ENCODE peak calls at places on chromosomes 6 and 20, in four cellular contexts. One of them, this sample, is unnamed.
A peak's percentile ranks its signal among the peaks of the same experiment; 100 is the strongest.

GRCh38 chr20:62208805-62209755 is 11.0 kb downstream of the HRH3 start:
- DNase-seq in activated B cell treated with CpG ODN at 0.5 μM for 24 hours: no peak
- DNase-seq in uterus: no peak
- DNase-seq in SK-N-SH: peak; percentile 42
- DNase-seq in this sample: no peak

GRCh38 chr6:84696181-84696580 is 68.2 kb downstream of the TBX18 start:
- DNase-seq in activated B cell treated with CpG ODN at 0.5 μM for 24 hours: no peak
- DNase-seq in uterus: no peak
- DNase-seq in SK-N-SH: no peak
- DNase-seq in this sample: no peak

GRCh38 chr6:1764584-1764983 is 154.9 kb downstream of the FOXC1 start:
- DNase-seq in activated B cell treated with CpG ODN at 0.5 μM for 24 hours: no peak
- DNase-seq in uterus: no peak
- DNase-seq in SK-N-SH: no peak
- DNase-seq in this sample: no peak

GRCh38 chr20:24971702-24972101 is 20.8 kb downstream of the APMAP start:
- DNase-seq in activated B cell treated with CpG ODN at 0.5 μM for 24 hours: no peak
- DNase-seq in uterus: no peak
- DNase-seq in SK-N-SH: no peak
- DNase-seq in this sample: no peak

GRCh38 chr6:134938896-134939295 is 11.0 kb downstream of the ALDH8A1 start:
- DNase-seq in activated B cell treated with CpG ODN at 0.5 μM for 24 hours: no peak
- DNase-seq in uterus: no peak
- DNase-seq in SK-N-SH: no peak
- DNase-seq in this sample: peak; percentile 38

GRCh38 chr6:156395276-156395675 is 381.9 kb upstream of the ARID1B start:
- DNase-seq in activated B cell treated with CpG ODN at 0.5 μM for 24 hours: no peak
- DNase-seq in uterus: no peak
- DNase-seq in SK-N-SH: no peak
- DNase-seq in this sample: peak; percentile 44

GRCh38 chr20:58693226-58694006 is 816 bp downstream of the NPEPL1 start:
- DNase-seq in activated B cell treated with CpG ODN at 0.5 μM for 24 hours: peak; percentile 38
- DNase-seq in uterus: no peak
- DNase-seq in SK-N-SH: no peak
- DNase-seq in this sample: no peak

GRCh38 chr20:10357974-10358373 is 76.0 kb downstream of the MKKS start:
- DNase-seq in activated B cell treated with CpG ODN at 0.5 μM for 24 hours: no peak
- DNase-seq in uterus: no peak
- DNase-seq in SK-N-SH: peak; percentile 10
- DNase-seq in this sample: no peak

GRCh38 chr6:107690864-107691661 is 133.1 kb downstream of the SCML4 start:
- DNase-seq in activated B cell treated with CpG ODN at 0.5 μM for 24 hours: no peak
- DNase-seq in uterus: peak; percentile 73
- DNase-seq in SK-N-SH: no peak
- DNase-seq in this sample: no peak

GRCh38 chr6:39776581-39776980 is 15.6 kb upstream of the DAAM2 start:
- DNase-seq in activated B cell treated with CpG ODN at 0.5 μM for 24 hours: no peak
- DNase-seq in uterus: no peak
- DNase-seq in SK-N-SH: no peak
- DNase-seq in this sample: no peak

GRCh38 chr6:137197684-137198645 is 21.2 kb downstream of the IFNGR1 start:
- DNase-seq in activated B cell treated with CpG ODN at 0.5 μM for 24 hours: no peak
- DNase-seq in uterus: no peak
- DNase-seq in SK-N-SH: no peak
- DNase-seq in this sample: no peak

GRCh38 chr6:44699851-44700250 is 312.3 kb downstream of the CDC5L start:
- DNase-seq in activated B cell treated with CpG ODN at 0.5 μM for 24 hours: no peak
- DNase-seq in uterus: no peak
- DNase-seq in SK-N-SH: no peak
- DNase-seq in this sample: no peak

GRCh38 chr20:59771506-59772372 is 161.7 kb downstream of the SYCP2 start:
- DNase-seq in activated B cell treated with CpG ODN at 0.5 μM for 24 hours: no peak
- DNase-seq in uterus: no peak
- DNase-seq in SK-N-SH: no peak
- DNase-seq in this sample: no peak

GRCh38 chr6:166084951-166085350 is 82.7 kb downstream of the TBXT start:
- DNase-seq in activated B cell treated with CpG ODN at 0.5 μM for 24 hours: no peak
- DNase-seq in uterus: no peak
- DNase-seq in SK-N-SH: no peak
- DNase-seq in this sample: no peak

GRCh38 chr20:5947276-5947675 is 3.1 kb downstream of the TRMT6 start:
- DNase-seq in activated B cell treated with CpG ODN at 0.5 μM for 24 hours: no peak
- DNase-seq in uterus: no peak
- DNase-seq in SK-N-SH: no peak
- DNase-seq in this sample: no peak

GRCh38 chr20:37072293-37073196 is 23.3 kb downstream of the RBL1 start:
- DNase-seq in activated B cell treated with CpG ODN at 0.5 μM for 24 hours: no peak
- DNase-seq in uterus: no peak
- DNase-seq in SK-N-SH: no peak
- DNase-seq in this sample: no peak

GRCh38 chr20:61189534-61189933 is 62.5 kb upstream of the CDH4 start:
- DNase-seq in activated B cell treated with CpG ODN at 0.5 μM for 24 hours: no peak
- DNase-seq in uterus: no peak
- DNase-seq in SK-N-SH: no peak
- DNase-seq in this sample: no peak

GRCh38 chr6:129748212-129748900 is 38.4 kb upstream of the ARHGAP18 start:
- DNase-seq in activated B cell treated with CpG ODN at 0.5 μM for 24 hours: no peak
- DNase-seq in uterus: peak; percentile 58
- DNase-seq in SK-N-SH: no peak
- DNase-seq in this sample: peak; percentile 50

GRCh38 chr20:23162887-23163286 is 76.8 kb upstream of the CD93 start:
- DNase-seq in activated B cell treated with CpG ODN at 0.5 μM for 24 hours: no peak
- DNase-seq in uterus: no peak
- DNase-seq in SK-N-SH: no peak
- DNase-seq in this sample: no peak

GRCh38 chr6:109714611-109715010 is 23.5 kb downstream of the FIG4 start:
- DNase-seq in activated B cell treated with CpG ODN at 0.5 μM for 24 hours: no peak
- DNase-seq in uterus: no peak
- DNase-seq in SK-N-SH: peak; percentile 35
- DNase-seq in this sample: no peak

GRCh38 chr20:45311589-45312211 is 3.6 kb upstream of the MATN4 start:
- DNase-seq in activated B cell treated with CpG ODN at 0.5 μM for 24 hours: peak; percentile 58
- DNase-seq in uterus: peak; percentile 28
- DNase-seq in SK-N-SH: peak; percentile 75
- DNase-seq in this sample: peak; percentile 88

GRCh38 chr6:144742779-144743178 is 457.6 kb downstream of the UTRN start:
- DNase-seq in activated B cell treated with CpG ODN at 0.5 μM for 24 hours: no peak
- DNase-seq in uterus: no peak
- DNase-seq in SK-N-SH: no peak
- DNase-seq in this sample: no peak

GRCh38 chr6:31585531-31585930 is 546 bp upstream of the LST1 start:
- DNase-seq in activated B cell treated with CpG ODN at 0.5 μM for 24 hours: no peak
- DNase-seq in uterus: no peak
- DNase-seq in SK-N-SH: no peak
- DNase-seq in this sample: peak; percentile 41

GRCh38 chr20:17823382-17824144 is 123.8 kb downstream of the BANF2 start:
- DNase-seq in activated B cell treated with CpG ODN at 0.5 μM for 24 hours: no peak
- DNase-seq in uterus: no peak
- DNase-seq in SK-N-SH: no peak
- DNase-seq in this sample: no peak

GRCh38 chr6:148836751-148837150 is 89.9 kb downstream of the UST start:
- DNase-seq in activated B cell treated with CpG ODN at 0.5 μM for 24 hours: no peak
- DNase-seq in uterus: no peak
- DNase-seq in SK-N-SH: no peak
- DNase-seq in this sample: no peak

GRCh38 chr6:106894978-106895702 is 79.4 kb downstream of the CD24 start:
- DNase-seq in activated B cell treated with CpG ODN at 0.5 μM for 24 hours: no peak
- DNase-seq in uterus: no peak
- DNase-seq in SK-N-SH: no peak
- DNase-seq in this sample: no peak

GRCh38 chr6:18388942-18389341 is 1.8 kb downstream of the RNF144B start:
- DNase-seq in activated B cell treated with CpG ODN at 0.5 μM for 24 hours: no peak
- DNase-seq in uterus: no peak
- DNase-seq in SK-N-SH: no peak
- DNase-seq in this sample: no peak

GRCh38 chr6:33126101-33126714 is 50.4 kb downstream of the HLA-DPB1 start:
- DNase-seq in activated B cell treated with CpG ODN at 0.5 μM for 24 hours: peak; percentile 59
- DNase-seq in uterus: peak; percentile 51
- DNase-seq in SK-N-SH: peak; percentile 51
- DNase-seq in this sample: peak; percentile 68

GRCh38 chr20:37821691-37822655 is 81.0 kb upstream of the VSTM2L start:
- DNase-seq in activated B cell treated with CpG ODN at 0.5 μM for 24 hours: no peak
- DNase-seq in uterus: no peak
- DNase-seq in SK-N-SH: no peak
- DNase-seq in this sample: no peak

GRCh38 chr6:97085772-97086171 is 161.2 kb downstream of the KLHL32 start:
- DNase-seq in activated B cell treated with CpG ODN at 0.5 μM for 24 hours: no peak
- DNase-seq in uterus: no peak
- DNase-seq in SK-N-SH: no peak
- DNase-seq in this sample: no peak

GRCh38 chr6:13380761-13381160 is 52.4 kb upstream of the TBC1D7 start:
- DNase-seq in activated B cell treated with CpG ODN at 0.5 μM for 24 hours: no peak
- DNase-seq in uterus: no peak
- DNase-seq in SK-N-SH: no peak
- DNase-seq in this sample: no peak

GRCh38 chr6:13378669-13379590 is 50.6 kb upstream of the TBC1D7 start:
- DNase-seq in activated B cell treated with CpG ODN at 0.5 μM for 24 hours: no peak
- DNase-seq in uterus: no peak
- DNase-seq in SK-N-SH: no peak
- DNase-seq in this sample: no peak

GRCh38 chr6:13384506-13384905 is 56.2 kb upstream of the TBC1D7 start:
- DNase-seq in activated B cell treated with CpG ODN at 0.5 μM for 24 hours: no peak
- DNase-seq in uterus: no peak
- DNase-seq in SK-N-SH: no peak
- DNase-seq in this sample: no peak

GRCh38 chr6:13384966-13385365 is 56.6 kb upstream of the TBC1D7 start:
- DNase-seq in activated B cell treated with CpG ODN at 0.5 μM for 24 hours: no peak
- DNase-seq in uterus: no peak
- DNase-seq in SK-N-SH: peak; percentile 66
- DNase-seq in this sample: no peak

GRCh38 chr6:13383280-13384163 is 55.2 kb upstream of the TBC1D7 start:
- DNase-seq in activated B cell treated with CpG ODN at 0.5 μM for 24 hours: no peak
- DNase-seq in uterus: no peak
- DNase-seq in SK-N-SH: no peak
- DNase-seq in this sample: peak; percentile 75
- TF ChIP-seq CTCF in activated B cell treated with CpG ODN at 0.5 μM for 24 hours: no peak
- TF ChIP-seq CTCF in uterus: no peak
- TF ChIP-seq CTCF in SK-N-SH: no peak
- TF ChIP-seq CTCF in this sample: peak; percentile 38

GRCh38 chr6:5004373-5005037 is 668 bp upstream of the RPP40 start:
- DNase-seq in activated B cell treated with CpG ODN at 0.5 μM for 24 hours: no peak
- DNase-seq in uterus: no peak
- DNase-seq in SK-N-SH: no peak
- DNase-seq in this sample: no peak

GRCh38 chr6:5006182-5006581 is 2.3 kb upstream of the RPP40 start:
- DNase-seq in activated B cell treated with CpG ODN at 0.5 μM for 24 hours: no peak
- DNase-seq in uterus: no peak
- DNase-seq in SK-N-SH: no peak
- DNase-seq in this sample: no peak

GRCh38 chr6:4999586-4999985 is 4.3 kb downstream of the RPP40 start:
- DNase-seq in activated B cell treated with CpG ODN at 0.5 μM for 24 hours: no peak
- DNase-seq in uterus: no peak
- DNase-seq in SK-N-SH: no peak
- DNase-seq in this sample: no peak

GRCh38 chr6:5007531-5007930 is 3.7 kb upstream of the RPP40 start:
- DNase-seq in activated B cell treated with CpG ODN at 0.5 μM for 24 hours: no peak
- DNase-seq in uterus: no peak
- DNase-seq in SK-N-SH: no peak
- DNase-seq in this sample: no peak

GRCh38 chr6:5003604-5004372 is at the start of gene RPP40:
- DNase-seq in activated B cell treated with CpG ODN at 0.5 μM for 24 hours: peak; percentile 98
- DNase-seq in uterus: peak; percentile 97
- DNase-seq in SK-N-SH: peak; percentile 96
- DNase-seq in this sample: peak; percentile 95
- TF ChIP-seq CTCF in activated B cell treated with CpG ODN at 0.5 μM for 24 hours: no peak
- TF ChIP-seq CTCF in uterus: peak; percentile 98
- TF ChIP-seq CTCF in SK-N-SH: peak; percentile 82
- TF ChIP-seq CTCF in this sample: peak; percentile 78

GRCh38 chr6:138757131-138757530 is 16.4 kb upstream of the CCDC28A start:
- DNase-seq in activated B cell treated with CpG ODN at 0.5 μM for 24 hours: no peak
- DNase-seq in uterus: no peak
- DNase-seq in SK-N-SH: no peak
- DNase-seq in this sample: no peak

DNA sequence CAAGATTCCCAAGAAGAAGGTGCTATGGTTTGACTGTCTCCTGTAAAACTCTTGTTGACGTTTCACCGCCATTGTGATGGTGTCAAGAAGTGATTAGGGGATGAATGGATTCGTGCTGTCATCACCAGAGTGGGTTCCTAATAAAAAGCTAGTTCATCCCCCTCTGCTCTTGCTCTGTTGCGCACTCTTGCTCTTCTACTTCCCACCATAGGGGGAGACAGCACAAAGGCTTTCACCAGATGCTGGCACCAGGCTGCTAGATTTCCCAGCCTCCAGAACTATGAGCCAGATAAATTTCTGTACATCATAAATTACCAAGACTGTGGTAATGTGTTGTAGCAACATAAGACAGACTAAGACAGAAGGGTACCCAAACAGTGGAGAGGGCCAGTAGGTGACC is 21.6 kb upstream of the CCDC28A start:
- DNase-seq in activated B cell treated with CpG ODN at 0.5 μM for 24 hours: no peak
- DNase-seq in uterus: no peak
- DNase-seq in SK-N-SH: no peak
- DNase-seq in this sample: no peak
- TF ChIP-seq CTCF in activated B cell treated with CpG ODN at 0.5 μM for 24 hours: no peak
- TF ChIP-seq CTCF in uterus: no peak
- TF ChIP-seq CTCF in SK-N-SH: no peak
- TF ChIP-seq CTCF in this sample: no peak

GRCh38 chr6:53530346-53530745 is 14.6 kb downstream of the GCLC start:
- DNase-seq in activated B cell treated with CpG ODN at 0.5 μM for 24 hours: no peak
- DNase-seq in uterus: no peak
- DNase-seq in SK-N-SH: no peak
- DNase-seq in this sample: no peak

GRCh38 chr6:53532942-53533341 is 12.0 kb downstream of the GCLC start:
- DNase-seq in activated B cell treated with CpG ODN at 0.5 μM for 24 hours: no peak
- DNase-seq in uterus: no peak
- DNase-seq in SK-N-SH: no peak
- DNase-seq in this sample: no peak

GRCh38 chr6:53529324-53530036 is 15.4 kb downstream of the GCLC start:
- DNase-seq in activated B cell treated with CpG ODN at 0.5 μM for 24 hours: no peak
- DNase-seq in uterus: no peak
- DNase-seq in SK-N-SH: no peak
- DNase-seq in this sample: no peak

GRCh38 chr6:53532061-53532797 is 12.7 kb downstream of the GCLC start:
- DNase-seq in activated B cell treated with CpG ODN at 0.5 μM for 24 hours: no peak
- DNase-seq in uterus: no peak
- DNase-seq in SK-N-SH: no peak
- DNase-seq in this sample: no peak

DNA sequence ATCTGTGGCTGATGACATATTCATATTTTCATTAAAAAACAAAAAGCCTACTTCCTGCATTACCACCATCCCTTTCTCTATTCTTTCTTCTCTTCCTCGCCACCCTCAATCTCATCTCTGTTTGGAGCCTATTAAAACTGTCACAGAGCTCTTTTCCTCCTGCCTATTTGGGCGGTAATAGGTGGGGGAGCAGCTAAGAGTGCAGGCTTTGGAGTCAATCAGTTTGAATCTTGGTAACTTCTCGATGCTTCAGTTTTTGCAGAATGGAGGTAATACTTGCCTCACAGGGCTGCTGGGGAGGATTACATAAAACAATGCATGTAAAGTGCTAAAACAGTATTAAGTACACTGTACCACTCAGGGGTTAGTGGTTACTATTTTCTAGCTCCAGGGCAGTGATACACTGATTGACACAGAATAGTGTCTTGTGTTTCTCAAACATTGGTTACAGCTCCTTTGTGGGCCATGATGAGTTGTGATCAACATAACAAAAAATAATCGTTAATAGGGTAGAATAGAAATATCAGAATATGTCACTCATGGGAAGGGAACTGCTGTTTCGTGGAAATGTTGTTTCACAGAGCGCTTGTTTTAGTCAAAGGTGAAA is 14.0 kb downstream of the GCLC start:
- DNase-seq in activated B cell treated with CpG ODN at 0.5 μM for 24 hours: no peak
- DNase-seq in uterus: no peak
- DNase-seq in SK-N-SH: no peak
- DNase-seq in this sample: no peak
- TF ChIP-seq CTCF in activated B cell treated with CpG ODN at 0.5 μM for 24 hours: no peak
- TF ChIP-seq CTCF in uterus: no peak
- TF ChIP-seq CTCF in SK-N-SH: no peak
- TF ChIP-seq CTCF in this sample: no peak

This sample was measured in GM13977.